ENCODE peak calls at places on chromosomes 12 and 14, in six cellular contexts. P is sigmoid colon, U is OCI-LY7, Q is foreskin fibroblast, X is HL-60, Y is A549. B is an unnamed sample.
A peak's percentile ranks its signal among the peaks of the same experiment; 100 is the strongest.

GRCh38 chr14:100691395-100692025 is 35.2 kb upstream of the DLK1 start:
- DNase-seq in Y (no peak), U (no peak), Q (no peak), X (no peak), P (no peak), B (no peak)

GRCh38 chr12:108939594-108939993 is 59.7 kb downstream of the DAO start:
- DNase-seq in P (no peak), U (peak; percentile 76), Q (peak; percentile 8), X (no peak), Y (no peak), B (no peak)

GRCh38 chr12:130583800-130584199 is 132.3 kb downstream of the RIMBP2 start:
- DNase-seq in P (no peak), Y (no peak), Q (no peak), U (no peak), X (no peak), B (no peak)

GRCh38 chr12:117875652-117876491 is 92.9 kb downstream of the KSR2 start:
- DNase-seq in Y (no peak), Q (no peak), U (no peak), X (no peak), P (no peak), B (no peak)

GRCh38 chr14:68787235-68787727 is 5.6 kb downstream of the ZFP36L1 start:
- DNase-seq in P (peak; percentile 85), Y (no peak), U (no peak), Q (peak; percentile 75), X (no peak), B (no peak)

GRCh38 chr12:9640024-9640423 is 29.5 kb upstream of the CLEC2D start:
- DNase-seq in Q (no peak), U (no peak), X (no peak), P (no peak), Y (no peak), B (no peak)

GRCh38 chr12:93757792-93758694 is 80.9 kb downstream of the CRADD start:
- DNase-seq in Y (no peak), X (no peak), Q (no peak), P (no peak), U (no peak), B (no peak)

GRCh38 chr14:102799684-102800562 is 22.7 kb downstream of the TRAF3 start:
- DNase-seq in X (no peak), Q (peak; percentile 44), P (no peak), U (no peak), Y (no peak), B (peak; percentile 70)

GRCh38 chr14:48936352-48936751 is 649.8 kb downstream of the RPS29 start:
- DNase-seq in P (peak; percentile 64), X (no peak), Y (no peak), Q (peak; percentile 16), U (no peak), B (no peak)

GRCh38 chr14:72045271-72045670 is 113.0 kb downstream of the RGS6 start:
- DNase-seq in P (no peak), Y (no peak), Q (no peak), U (no peak), X (no peak), B (no peak)

GRCh38 chr12:88516811-88517210 is 63.5 kb downstream of the KITLG start:
- DNase-seq in Q (no peak), U (no peak), X (no peak), P (no peak), Y (no peak), B (no peak)

GRCh38 chr14:96225745-96226151 is 21.1 kb downstream of the BDKRB2 start:
- DNase-seq in P (no peak), Q (no peak), Y (no peak), U (no peak), X (no peak), B (peak; percentile 45)

GRCh38 chr12:8581098-8581784 is 31.4 kb downstream of the AICDA start:
- DNase-seq in X (no peak), P (no peak), Q (no peak), Y (no peak), U (no peak), B (no peak)

GRCh38 chr14:104680806-104681688 is 8.4 kb upstream of the INF2 start:
- DNase-seq in Q (peak; percentile 80), U (peak; percentile 83), X (peak; percentile 68), Y (peak; percentile 87), P (peak; percentile 89), B (no peak)

GRCh38 chr12:124337628-124338027 is 42.7 kb downstream of the RFLNA start:
- DNase-seq in X (no peak), P (no peak), U (no peak), Y (no peak), Q (no peak), B (no peak)

GRCh38 chr12:5189173-5189572 is 145.5 kb downstream of the KCNA5 start:
- DNase-seq in Y (no peak), P (no peak), X (no peak), Q (no peak), U (no peak), B (no peak)

GRCh38 chr12:5188413-5188930 is 144.8 kb downstream of the KCNA5 start:
- DNase-seq in X (no peak), Y (no peak), U (no peak), Q (no peak), P (no peak), B (no peak)

GRCh38 chr12:5185435-5186069 is 141.9 kb downstream of the KCNA5 start:
- DNase-seq in Q (no peak), Y (no peak), X (no peak), P (no peak), U (no peak), B (no peak)

GRCh38 chr12:5187136-5187535 is 143.5 kb downstream of the KCNA5 start:
- DNase-seq in U (no peak), X (no peak), P (no peak), Y (no peak), Q (no peak), B (no peak)

GRCh38 chr12:5186715-5187114 is 143.0 kb downstream of the KCNA5 start:
- DNase-seq in Q (no peak), X (no peak), Y (no peak), U (no peak), P (no peak), B (no peak)
- TF ChIP-seq CTCF in Q (no peak), X (no peak), Y (no peak), U (no peak), P (no peak), B (no peak)

DNA sequence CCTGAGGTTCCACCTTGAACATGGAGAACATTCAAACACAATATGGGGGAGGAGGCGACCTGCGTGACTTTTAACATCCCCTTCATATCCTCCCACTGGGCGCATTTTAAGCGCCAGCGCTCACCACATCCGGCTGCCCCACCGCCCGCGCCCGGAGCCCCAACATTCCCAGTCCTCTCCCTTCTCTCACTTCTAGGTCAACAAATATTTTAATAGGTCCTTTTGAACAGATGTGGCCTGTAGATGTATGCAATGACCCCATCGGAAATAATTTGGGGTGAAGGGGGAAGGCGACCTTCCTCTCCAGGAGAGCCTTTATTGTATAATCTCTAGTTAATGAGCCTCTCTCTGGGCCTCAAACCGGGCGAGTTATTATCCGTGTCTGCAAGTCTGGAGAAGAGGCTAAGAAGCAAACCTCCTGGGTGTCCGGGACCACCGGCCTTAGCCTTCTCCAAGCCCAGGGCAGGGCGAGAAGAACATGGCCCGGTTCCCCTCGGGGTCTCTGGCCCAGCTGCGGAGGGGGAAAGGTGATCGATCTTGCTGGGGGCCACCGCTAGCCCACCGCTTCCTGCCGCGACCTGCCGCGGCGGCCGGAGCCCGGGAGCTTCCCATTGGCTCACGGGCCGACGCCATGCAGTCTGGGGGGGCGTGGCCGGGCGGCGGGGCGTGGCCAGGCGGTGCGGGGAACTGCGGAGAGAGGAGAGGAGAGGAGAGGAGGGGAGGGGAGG is 83.2 kb upstream of the HMGA2 start:
- DNase-seq in Y (peak; percentile 82), X (peak; percentile 46), Q (peak; percentile 78), P (peak; percentile 85), U (no peak), B (no peak)
- H3K4me3 ChIP-seq in Y (peak overlapping the region; percentile 90), X (peak overlapping the region; percentile 66), Q (peak overlapping the region; percentile 56), P (peak overlapping the region; percentile 47), U (no peak overlapping the region), B (peak overlapping the region; percentile 67)

DNA sequence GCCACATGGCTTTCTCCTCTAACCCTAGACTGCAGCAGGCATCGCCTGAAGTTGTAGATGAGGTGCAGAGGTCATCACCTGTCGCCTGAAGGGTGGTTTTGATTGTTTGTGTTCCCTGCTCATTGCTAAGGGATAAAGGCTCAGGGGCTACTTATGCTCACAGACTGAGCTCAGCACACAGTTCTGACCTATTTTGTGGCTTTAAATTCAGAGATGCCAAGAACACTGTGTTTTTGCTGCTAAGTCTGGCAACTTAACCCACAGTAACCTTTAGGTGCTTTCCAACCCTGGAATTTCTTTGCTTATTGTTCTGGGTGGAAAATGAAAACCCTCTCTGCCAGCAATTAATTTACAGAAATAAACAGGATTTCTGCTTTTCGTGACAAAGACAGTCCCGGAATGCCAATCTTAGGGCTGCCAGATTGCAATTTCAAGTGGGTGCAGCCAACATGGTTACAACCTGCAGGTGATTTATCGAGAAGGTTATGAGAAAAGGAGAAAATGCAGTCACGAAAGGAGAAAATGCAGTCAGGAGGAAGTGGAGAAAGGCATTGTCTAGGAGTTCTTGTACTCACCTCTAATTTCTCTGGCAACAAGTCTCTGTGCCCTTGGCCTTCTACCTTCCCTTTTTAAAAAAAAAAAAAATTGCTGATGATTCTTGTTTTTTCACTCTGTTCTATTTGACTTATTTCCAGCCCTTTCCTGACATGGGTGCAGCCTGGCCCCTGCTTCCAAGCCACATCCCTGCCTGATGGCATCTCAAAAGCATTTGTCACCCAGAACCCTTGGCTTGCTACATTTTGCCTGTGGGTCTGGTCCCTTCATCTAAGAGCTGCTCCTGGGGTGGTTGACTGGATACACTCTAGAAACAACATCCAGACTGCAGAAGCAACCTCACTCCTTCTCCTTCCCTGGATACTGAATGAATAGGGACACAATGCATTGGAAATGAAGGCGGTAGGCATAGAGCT is 23.3 kb downstream of the NPC2 start:
- DNase-seq in U (no peak), X (no peak), Y (no peak), P (no peak), Q (no peak), B (no peak)
- TF ChIP-seq CTCF in U (no peak), X (no peak), Y (no peak), P (no peak), Q (no peak), B (no peak)

DNA sequence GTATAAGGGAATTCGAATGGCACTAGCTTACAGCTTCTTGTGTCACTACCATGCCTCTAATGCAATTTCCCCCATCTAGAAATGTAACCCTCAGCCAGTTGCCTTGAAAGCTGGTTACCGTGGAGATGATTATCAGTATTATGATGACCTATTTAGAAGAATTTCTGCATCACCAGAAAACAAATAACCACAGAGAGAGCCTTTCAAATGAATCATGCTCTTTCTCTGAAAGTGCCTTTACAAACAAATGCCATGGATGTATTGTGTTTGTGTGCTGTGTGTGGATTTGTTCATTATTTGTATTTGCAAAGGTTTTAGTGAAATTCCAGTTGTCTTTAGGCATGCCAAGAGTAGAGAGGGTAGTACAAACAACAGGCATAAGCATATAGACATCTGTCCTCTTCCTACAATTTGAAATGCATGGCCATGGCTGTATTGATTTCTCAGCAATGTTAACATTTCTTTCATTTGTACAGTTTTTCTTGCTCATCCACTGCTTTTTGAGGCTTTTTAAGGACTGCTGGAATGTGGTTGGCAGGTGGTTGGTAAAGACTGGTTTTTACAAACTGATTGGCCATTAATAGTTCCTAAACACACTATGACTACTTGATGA is 266.5 kb downstream of the PAWR start:
- DNase-seq in Y (peak; percentile 55), X (no peak), U (no peak), P (no peak), Q (peak; percentile 81), B (peak; percentile 68)
- H3K4me3 ChIP-seq in Y (no peak overlapping the region), X (no peak overlapping the region), U (no peak overlapping the region), P (no peak overlapping the region), Q (no peak overlapping the region), B (no peak overlapping the region)

GRCh38 chr14:51209457-51209856 is 30.6 kb upstream of the TMX1 start:
- DNase-seq in X (no peak), Q (no peak), Y (no peak), P (no peak), U (no peak), B (no peak)
- TF ChIP-seq CTCF in X (no peak), Q (no peak), Y (no peak), P (no peak), U (no peak), B (no peak)

B was measured in HFF-Myc.